ENCODE peak calls at places on chromosomes 6 and 20, in seven cellular contexts. V is PC-9, U is DND-41, D is GM23248, R is neural progenitor cell, K is hepatocyte, J is astrocyte. T is an unnamed sample.

GRCh38 chr20:23441850-23442313 is 2.4 kb downstream of the CSTL1 start:
- DNase-seq in V (peak; percentile 62), U (peak; percentile 73), D (peak; percentile 79), R (peak; percentile 91), K (peak; percentile 86), J (peak; percentile 32), T (no peak)

GRCh38 chr6:43149260-43149659 is 21.8 kb upstream of the SRF start:
- DNase-seq in V (no peak), U (no peak), D (peak; percentile 62), R (no peak), K (no peak), J (peak; percentile 32), T (no peak)

GRCh38 chr6:131813991-131814390 is 6.2 kb downstream of the ENPP1 start:
- DNase-seq in V (no peak), U (no peak), D (no peak), R (no peak), K (no peak), J (peak; percentile 71), T (no peak)

GRCh38 chr20:37407117-37407566 is 61.2 kb downstream of the SRC start:
- DNase-seq in V (no peak), U (peak; percentile 45), D (peak; percentile 46), R (no peak), K (no peak), J (no peak), T (no peak)

GRCh38 chr20:62539208-62539607 is 63.4 kb upstream of the GATA5 start:
- DNase-seq in V (no peak), U (no peak), D (no peak), R (no peak), K (no peak), J (no peak), T (no peak)

GRCh38 chr6:154466139-154466538 is 44.3 kb downstream of the CNKSR3 start:
- DNase-seq in V (no peak), U (no peak), D (no peak), R (no peak), K (no peak), J (no peak), T (no peak)

GRCh38 chr6:52304917-52305316 is 20.4 kb upstream of the MCM3 start:
- DNase-seq in V (no peak), U (no peak), D (peak; percentile 73), R (peak; percentile 34), K (peak; percentile 28), J (peak; percentile 45), T (no peak)

GRCh38 chr6:169070506-169071176 is 183.0 kb downstream of the THBS2 start:
- DNase-seq in V (peak; percentile 54), U (no peak), D (peak; percentile 100), R (no peak), K (peak; percentile 80), J (peak; percentile 100), T (no peak)

GRCh38 chr20:21505810-21506530 is 7.9 kb downstream of the NKX2-2 start:
- DNase-seq in V (no peak), U (no peak), D (peak; percentile 69), R (peak; percentile 89), K (peak; percentile 79), J (peak; percentile 15), T (no peak)

GRCh38 chr6:170207586-170207985 is 83.3 kb downstream of the DLL1 start:
- DNase-seq in V (no peak), U (no peak), D (no peak), R (no peak), K (no peak), J (no peak), T (no peak)

GRCh38 chr20:37343994-37344355 is 2.0 kb upstream of the SRC start:
- DNase-seq in V (no peak), U (no peak), D (no peak), R (no peak), K (no peak), J (no peak), T (no peak)

GRCh38 chr20:43569282-43569681 is 10.5 kb downstream of the SGK2 start:
- DNase-seq in V (no peak), U (no peak), D (no peak), R (no peak), K (no peak), J (no peak), T (no peak)

GRCh38 chr20:325889-326644 is 715 bp downstream of the SOX12 start:
- DNase-seq in V (no peak), U (peak; percentile 66), D (peak; percentile 84), R (peak; percentile 92), K (peak; percentile 85), J (peak; percentile 42), T (no peak)

GRCh38 chr6:140225587-140226438 is 851.4 kb upstream of the CITED2 start:
- DNase-seq in V (no peak), U (no peak), D (peak; percentile 58), R (no peak), K (no peak), J (peak; percentile 76), T (no peak)

GRCh38 chr6:111193156-111193555 is 105.9 kb downstream of the SLC16A10 start:
- DNase-seq in V (no peak), U (no peak), D (no peak), R (no peak), K (no peak), J (no peak), T (no peak)

GRCh38 chr6:68238097-68238597 is 396.9 kb upstream of the ADGRB3 start:
- DNase-seq in V (no peak), U (no peak), D (no peak), R (no peak), K (no peak), J (peak; percentile 76), T (no peak)

GRCh38 chr20:50982372-50982771 is 23.8 kb downstream of the MOCS3 start:
- DNase-seq in V (peak; percentile 69), U (no peak), D (peak; percentile 96), R (no peak), K (peak; percentile 70), J (peak; percentile 61), T (no peak)

GRCh38 chr20:9581509-9581908 is 67.1 kb downstream of the LAMP5 start:
- DNase-seq in V (no peak), U (no peak), D (no peak), R (no peak), K (no peak), J (no peak), T (no peak)

GRCh38 chr20:25046181-25046641 is 11.7 kb downstream of the ACSS1 start:
- DNase-seq in V (no peak), U (no peak), D (no peak), R (no peak), K (no peak), J (no peak), T (no peak)

GRCh38 chr6:5401845-5402738 is 140.8 kb downstream of the FARS2 start:
- DNase-seq in V (no peak), U (no peak), D (peak; percentile 55), R (peak; percentile 23), K (no peak), J (no peak), T (no peak)
- TF ChIP-seq EZH2 in V (no peak), U (no peak), D (no peak), R (no peak), K (no peak), J (no peak), T (no peak)

DNA sequence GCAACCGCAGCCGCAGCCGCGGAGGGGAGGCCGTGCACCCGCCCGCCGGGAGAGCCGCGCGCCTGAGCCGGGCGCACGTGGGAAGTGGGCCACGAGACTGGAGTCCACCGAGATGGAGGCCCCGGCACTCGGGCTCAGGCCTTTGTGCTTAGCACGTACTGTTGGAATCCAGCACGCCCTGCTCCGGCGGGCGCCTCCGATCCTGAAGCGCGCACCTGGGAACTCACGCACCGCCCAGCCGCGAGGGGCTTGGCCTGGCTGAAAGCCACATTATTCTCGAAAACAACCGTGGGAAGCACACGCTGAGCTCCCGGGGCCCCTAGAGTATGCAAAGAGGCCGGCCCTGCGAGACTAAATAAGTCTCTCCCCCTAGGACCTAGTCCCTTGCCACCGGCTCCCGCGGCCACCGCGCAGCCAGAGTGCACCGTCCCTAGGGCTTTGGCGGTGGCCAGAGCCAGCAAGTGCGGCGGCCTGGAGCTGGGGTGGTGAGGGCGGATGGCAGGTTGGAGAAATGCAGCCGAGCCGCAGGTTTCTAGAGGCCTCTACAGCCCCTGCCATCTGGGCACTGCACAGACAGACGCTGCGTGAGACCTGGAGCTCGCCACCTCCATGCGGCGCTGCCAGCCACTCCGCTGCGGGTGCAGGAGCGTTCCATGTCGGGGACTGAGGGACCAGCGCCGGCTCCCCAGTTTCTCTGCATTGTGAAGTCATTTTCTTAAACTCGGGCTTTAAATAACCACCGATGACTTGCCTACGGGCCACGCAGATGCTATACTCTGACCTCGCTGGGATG is 42.0 kb upstream of the LY86 start:
- DNase-seq in V (no peak), U (no peak), D (no peak), R (peak; percentile 79), K (peak; percentile 63), J (peak; percentile 17), T (no peak)
- TF ChIP-seq EZH2 in V (no peak), U (no peak), D (no peak), R (peak; percentile 60), K (peak; percentile 52), J (peak; percentile 76), T (no peak)

GRCh38 chr6:165662041-165662491 is 975 bp downstream of the PDE10A start:
- DNase-seq in V (no peak), U (no peak), D (peak; percentile 24), R (peak; percentile 74), K (peak; percentile 36), J (no peak), T (no peak)

GRCh38 chr6:165664553-165665383 is 1.7 kb upstream of the PDE10A start:
- DNase-seq in V (no peak), U (no peak), D (no peak), R (peak; percentile 66), K (no peak), J (no peak), T (no peak)

GRCh38 chr6:165663736-165664552 is 903 bp upstream of the PDE10A start:
- DNase-seq in V (no peak), U (no peak), D (peak; percentile 16), R (peak; percentile 68), K (no peak), J (peak; percentile 16), T (no peak)

GRCh38 chr6:165662671-165663282 is at the start of gene PDE10A:
- DNase-seq in V (no peak), U (no peak), D (peak; percentile 25), R (peak; percentile 86), K (peak; percentile 56), J (no peak), T (no peak)

DNA sequence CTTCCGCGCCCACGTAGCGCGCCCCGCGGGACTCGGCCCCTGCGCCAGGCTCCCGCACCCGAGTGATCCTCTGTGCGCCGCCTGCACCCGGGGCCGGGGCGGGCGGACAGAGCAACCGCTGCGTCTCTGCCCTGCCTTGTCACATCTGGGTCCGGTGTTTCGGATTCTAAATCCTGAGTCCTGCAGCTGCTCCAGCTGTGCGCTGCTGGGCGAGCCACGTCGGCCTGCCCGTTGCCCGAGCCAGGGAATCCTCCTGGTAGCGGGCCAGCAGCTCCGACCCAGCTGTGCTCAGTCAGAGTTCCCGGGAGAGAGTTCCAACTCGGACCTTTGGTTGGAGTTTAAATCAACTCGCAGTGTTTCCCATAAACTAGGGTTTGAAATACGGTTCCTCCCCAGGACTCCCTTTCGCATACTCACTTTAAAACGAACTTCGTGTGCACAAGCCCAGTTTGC is 268 bp upstream of the PDE10A start:
- DNase-seq in V (no peak), U (no peak), D (peak; percentile 40), R (peak; percentile 78), K (peak; percentile 47), J (no peak), T (no peak)
- TF ChIP-seq EZH2 in V (no peak), U (no peak), D (peak; percentile 68), R (peak; percentile 13), K (no peak), J (peak; percentile 31), T (no peak)

GRCh38 chr6:1605822-1606532 is 3.7 kb upstream of the FOXC1 start:
- DNase-seq in V (no peak), U (no peak), D (peak; percentile 50), R (peak; percentile 56), K (no peak), J (no peak), T (no peak)
- TF ChIP-seq EZH2 in V (no peak), U (no peak), D (peak; percentile 96), R (peak; percentile 55), K (peak; percentile 54), J (no peak), T (no peak)